ENCODE peak calls at places on chromosomes 13 and 19, in four cellular contexts. One of them, this sample, is unnamed.

GRCh38 chr13:51978836-51979556 is 32.3 kb downstream of the ATP7B start:
- DNase-seq in HCT116: no peak
- DNase-seq in HL-60: no peak
- DNase-seq in endothelial cell of umbilical vein: no peak
- DNase-seq in this sample: no peak

GRCh38 chr19:31378404-31378803 is 29.2 kb upstream of the TSHZ3 start:
- DNase-seq in HCT116: no peak
- DNase-seq in HL-60: no peak
- DNase-seq in endothelial cell of umbilical vein: no peak
- DNase-seq in this sample: no peak

GRCh38 chr19:38679839-38680238 is 32.4 kb downstream of the ACTN4 start:
- DNase-seq in HL-60: no peak
- DNase-seq in endothelial cell of umbilical vein: no peak
- DNase-seq in HCT116: no peak
- DNase-seq in this sample: no peak

GRCh38 chr13:47478985-47479384 is 522.1 kb downstream of the SUCLA2 start:
- DNase-seq in endothelial cell of umbilical vein: no peak
- DNase-seq in HL-60: no peak
- DNase-seq in HCT116: no peak
- DNase-seq in this sample: no peak

GRCh38 chr13:43387880-43388279 is 364.5 kb downstream of the DNAJC15 start:
- DNase-seq in endothelial cell of umbilical vein: no peak
- DNase-seq in HCT116: no peak
- DNase-seq in HL-60: no peak
- DNase-seq in this sample: no peak

GRCh38 chr13:25927966-25928365 is 123.8 kb downstream of the SHISA2 start:
- DNase-seq in endothelial cell of umbilical vein: no peak
- DNase-seq in HL-60: no peak
- DNase-seq in HCT116: no peak
- DNase-seq in this sample: no peak

GRCh38 chr19:10009269-10009665 is 1.0 kb downstream of the COL5A3 start:
- DNase-seq in endothelial cell of umbilical vein: peak
- DNase-seq in HCT116: no peak
- DNase-seq in HL-60: no peak
- DNase-seq in this sample: no peak

GRCh38 chr13:23889598-23890224 is 511 bp upstream of the MIPEP start:
- DNase-seq in HCT116: no peak
- DNase-seq in endothelial cell of umbilical vein: no peak
- DNase-seq in HL-60: no peak
- DNase-seq in this sample: no peak

GRCh38 chr13:74444161-74444571 is 310.0 kb upstream of the KLF12 start:
- DNase-seq in HL-60: no peak
- DNase-seq in endothelial cell of umbilical vein: no peak
- DNase-seq in HCT116: no peak
- DNase-seq in this sample: no peak

GRCh38 chr13:114082849-114083645 is 49.4 kb downstream of the RASA3 start:
- DNase-seq in endothelial cell of umbilical vein: no peak
- DNase-seq in HL-60: no peak
- DNase-seq in HCT116: no peak
- DNase-seq in this sample: no peak

GRCh38 chr19:2750739-2751437 is 11.1 kb upstream of the SLC39A3 start:
- DNase-seq in endothelial cell of umbilical vein: no peak
- DNase-seq in HL-60: no peak
- DNase-seq in HCT116: no peak
- DNase-seq in this sample: no peak

GRCh38 chr19:55156202-55157063 is 1.1 kb downstream of the TNNI3 start:
- DNase-seq in HCT116: peak
- DNase-seq in endothelial cell of umbilical vein: no peak
- DNase-seq in HL-60: no peak
- DNase-seq in this sample: peak

GRCh38 chr19:45395524-45396388 is 9.1 kb downstream of the PPP1R13L start:
- DNase-seq in HL-60: no peak
- DNase-seq in HCT116: no peak
- DNase-seq in endothelial cell of umbilical vein: no peak
- DNase-seq in this sample: peak

GRCh38 chr19:49688531-49689132 is 762 bp upstream of the ADM5 start:
- DNase-seq in HL-60: no peak
- DNase-seq in endothelial cell of umbilical vein: peak
- DNase-seq in HCT116: no peak
- DNase-seq in this sample: no peak

GRCh38 chr19:10818306-10819123 is 17.5 kb downstream of the TMED1 start:
- DNase-seq in HL-60: no peak
- DNase-seq in HCT116: no peak
- DNase-seq in endothelial cell of umbilical vein: no peak
- DNase-seq in this sample: no peak

GRCh38 chr19:5292843-5293606 is 47.6 kb downstream of the PTPRS start:
- DNase-seq in HCT116: no peak
- DNase-seq in endothelial cell of umbilical vein: peak
- DNase-seq in HL-60: no peak
- DNase-seq in this sample: peak

GRCh38 chr13:46721054-46721453 is 75.9 kb downstream of the ESD start:
- DNase-seq in endothelial cell of umbilical vein: peak
- DNase-seq in HCT116: peak
- DNase-seq in HL-60: no peak
- DNase-seq in this sample: no peak

GRCh38 chr19:48650974-48651681 is 5.1 kb upstream of the CA11 start:
- DNase-seq in endothelial cell of umbilical vein: no peak
- DNase-seq in HCT116: no peak
- DNase-seq in HL-60: no peak
- DNase-seq in this sample: no peak

GRCh38 chr13:68304287-68304893 is 1074.3 kb upstream of the PCDH9 start:
- DNase-seq in HL-60: no peak
- DNase-seq in endothelial cell of umbilical vein: peak
- DNase-seq in HCT116: peak
- DNase-seq in this sample: no peak

GRCh38 chr13:25295228-25295627 is 6.2 kb upstream of the NUP58 start:
- DNase-seq in HCT116: no peak
- DNase-seq in HL-60: no peak
- DNase-seq in endothelial cell of umbilical vein: no peak
- DNase-seq in this sample: no peak

GRCh38 chr19:50418186-50419021 is at the start of gene SPIB:
- DNase-seq in HCT116: no peak
- DNase-seq in HL-60: no peak
- DNase-seq in endothelial cell of umbilical vein: no peak
- DNase-seq in this sample: no peak

GRCh38 chr13:112065521-112065866 is 1.5 kb upstream of the SOX1 start:
- DNase-seq in HCT116: no peak
- DNase-seq in endothelial cell of umbilical vein: no peak
- DNase-seq in HL-60: no peak
- DNase-seq in this sample: no peak

GRCh38 chr13:25874907-25875306 is 176.9 kb downstream of the SHISA2 start:
- DNase-seq in endothelial cell of umbilical vein: no peak
- DNase-seq in HCT116: no peak
- DNase-seq in HL-60: peak
- DNase-seq in this sample: no peak

GRCh38 chr13:51728972-51729371 is 75.0 kb downstream of the DHRS12 start:
- DNase-seq in HCT116: no peak
- DNase-seq in endothelial cell of umbilical vein: no peak
- DNase-seq in HL-60: peak
- DNase-seq in this sample: no peak

GRCh38 chr13:45082964-45083363 is 37.3 kb upstream of the GTF2F2 start:
- DNase-seq in HL-60: no peak
- DNase-seq in HCT116: no peak
- DNase-seq in endothelial cell of umbilical vein: no peak
- DNase-seq in this sample: no peak

GRCh38 chr13:49635599-49636433 is 7.5 kb downstream of the ARL11 start:
- DNase-seq in HL-60: no peak
- DNase-seq in endothelial cell of umbilical vein: no peak
- DNase-seq in HCT116: no peak
- DNase-seq in this sample: no peak

GRCh38 chr13:109400192-109400591 is 386.2 kb downstream of the IRS2 start:
- DNase-seq in endothelial cell of umbilical vein: no peak
- DNase-seq in HL-60: peak
- DNase-seq in HCT116: no peak
- DNase-seq in this sample: no peak

GRCh38 chr19:40355975-40356680 is 7.6 kb downstream of the PLD3 start:
- DNase-seq in endothelial cell of umbilical vein: no peak
- DNase-seq in HL-60: no peak
- DNase-seq in HCT116: no peak
- DNase-seq in this sample: no peak

GRCh38 chr19:11848594-11849263 is at the start of gene ZNF439:
- DNase-seq in HL-60: no peak
- DNase-seq in endothelial cell of umbilical vein: peak
- DNase-seq in HCT116: no peak
- DNase-seq in this sample: peak

GRCh38 chr13:76470991-76471390 is 415.2 kb downstream of the KCTD12 start:
- DNase-seq in HL-60: no peak
- DNase-seq in endothelial cell of umbilical vein: no peak
- DNase-seq in HCT116: no peak
- DNase-seq in this sample: no peak

GRCh38 chr13:40933508-40933907 is 85.6 kb downstream of the ELF1 start:
- DNase-seq in endothelial cell of umbilical vein: no peak
- DNase-seq in HCT116: no peak
- DNase-seq in HL-60: no peak
- DNase-seq in this sample: peak

GRCh38 chr19:34171539-34171876 is 796 bp upstream of the LSM14A start:
- DNase-seq in endothelial cell of umbilical vein: no peak
- DNase-seq in HL-60: no peak
- DNase-seq in HCT116: no peak
- DNase-seq in this sample: peak

GRCh38 chr19:56111601-56112312 is 9.3 kb downstream of the ZNF787 start:
- DNase-seq in HCT116: no peak
- DNase-seq in endothelial cell of umbilical vein: no peak
- DNase-seq in HL-60: peak
- DNase-seq in this sample: peak

GRCh38 chr19:37989855-37990254 is 82.8 kb downstream of the SIPA1L3 start:
- DNase-seq in HCT116: no peak
- DNase-seq in HL-60: no peak
- DNase-seq in endothelial cell of umbilical vein: no peak
- DNase-seq in this sample: no peak

GRCh38 chr13:97448503-97449251 is 14.7 kb downstream of the RAP2A start:
- DNase-seq in HCT116: no peak
- DNase-seq in HL-60: no peak
- DNase-seq in endothelial cell of umbilical vein: no peak
- DNase-seq in this sample: no peak

GRCh38 chr19:15466851-15467733 is 2.7 kb upstream of the RASAL3 start:
- DNase-seq in HCT116: no peak
- DNase-seq in endothelial cell of umbilical vein: peak
- DNase-seq in HL-60: no peak
- DNase-seq in this sample: peak

GRCh38 chr13:110590577-110590976 is 24.8 kb upstream of the NAXD start:
- DNase-seq in HL-60: no peak
- DNase-seq in endothelial cell of umbilical vein: no peak
- DNase-seq in HCT116: no peak
- DNase-seq in this sample: no peak
- TF ChIP-seq POLR2AphosphoS5 in HL-60: no peak
- TF ChIP-seq POLR2AphosphoS5 in endothelial cell of umbilical vein: no peak
- TF ChIP-seq POLR2AphosphoS5 in HCT116: no peak
- TF ChIP-seq POLR2AphosphoS5 in this sample: no peak

GRCh38 chr13:106603568-106603967 is 35.6 kb upstream of the ARGLU1 start:
- DNase-seq in HCT116: no peak
- DNase-seq in HL-60: no peak
- DNase-seq in endothelial cell of umbilical vein: no peak
- DNase-seq in this sample: no peak
- TF ChIP-seq POLR2AphosphoS5 in HCT116: no peak
- TF ChIP-seq POLR2AphosphoS5 in HL-60: no peak
- TF ChIP-seq POLR2AphosphoS5 in endothelial cell of umbilical vein: no peak
- TF ChIP-seq POLR2AphosphoS5 in this sample: no peak

GRCh38 chr19:18647371-18647767 is 10.5 kb downstream of the KLHL26 start:
- DNase-seq in endothelial cell of umbilical vein: no peak
- DNase-seq in HCT116: no peak
- DNase-seq in HL-60: no peak
- DNase-seq in this sample: no peak
- TF ChIP-seq POLR2AphosphoS5 in endothelial cell of umbilical vein: no peak
- TF ChIP-seq POLR2AphosphoS5 in HCT116: no peak
- TF ChIP-seq POLR2AphosphoS5 in HL-60: no peak
- TF ChIP-seq POLR2AphosphoS5 in this sample: no peak

GRCh38 chr19:7926727-7927604 is 1.0 kb upstream of the CTXN1 start:
- DNase-seq in endothelial cell of umbilical vein: no peak
- DNase-seq in HCT116: no peak
- DNase-seq in HL-60: no peak
- DNase-seq in this sample: no peak

GRCh38 chr19:7928741-7929701 is 3.1 kb upstream of the CTXN1 start:
- DNase-seq in HCT116: no peak
- DNase-seq in endothelial cell of umbilical vein: peak
- DNase-seq in HL-60: no peak
- DNase-seq in this sample: no peak

GRCh38 chr19:7927605-7928333 is 1.8 kb upstream of the CTXN1 start:
- DNase-seq in HCT116: no peak
- DNase-seq in HL-60: no peak
- DNase-seq in endothelial cell of umbilical vein: no peak
- DNase-seq in this sample: no peak

GRCh38 chr19:7926021-7926726 is at the start of gene CTXN1:
- DNase-seq in HL-60: no peak
- DNase-seq in endothelial cell of umbilical vein: peak
- DNase-seq in HCT116: no peak
- DNase-seq in this sample: peak

DNA sequence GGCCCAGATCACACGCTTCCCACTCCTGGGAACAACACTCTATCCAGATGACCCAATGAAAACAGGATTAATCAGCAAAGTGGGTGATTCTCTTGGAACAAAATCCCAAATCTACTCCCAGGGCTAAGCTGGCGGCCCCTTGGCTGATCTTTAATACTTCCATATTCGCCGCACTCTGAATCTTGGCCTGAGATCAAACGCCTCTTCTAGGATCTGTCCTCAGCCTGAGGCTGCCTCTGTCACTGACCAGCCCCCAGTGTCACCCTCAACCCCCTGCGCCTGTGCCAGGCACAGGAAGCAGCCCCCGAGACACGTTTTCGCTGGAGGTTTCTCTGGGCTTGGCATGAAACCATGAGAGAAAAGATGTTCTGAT is 2.4 kb upstream of the CTXN1 start:
- DNase-seq in endothelial cell of umbilical vein: no peak
- DNase-seq in HL-60: no peak
- DNase-seq in HCT116: no peak
- DNase-seq in this sample: no peak
- TF ChIP-seq POLR2AphosphoS5 in endothelial cell of umbilical vein: no peak
- TF ChIP-seq POLR2AphosphoS5 in HL-60: no peak
- TF ChIP-seq POLR2AphosphoS5 in HCT116: no peak
- TF ChIP-seq POLR2AphosphoS5 in this sample: no peak